ENCODE peak calls at places on chromosomes 7 and 10, in seven cellular contexts. V is GM13977, N is activated T-cell treated with anti-CD3 and anti-CD28 coated beads for 48 hours, S is GOT3, D is T-helper 9 cell, G is IMR-90, F is germinal center. T is an unnamed sample.

GRCh38 chr7:7693881-7694280 is 24.5 kb downstream of the RPA3 start:
- DNase-seq in N (no peak), S (no peak), G (peak; percentile 92), V (no peak), D (no peak), F (no peak), T (no peak)

GRCh38 chr10:26090032-26090431 is 126.5 kb upstream of the GAD2 start:
- DNase-seq in S (no peak), N (no peak), G (no peak), V (no peak), F (no peak), D (no peak), T (no peak)

GRCh38 chr10:119396008-119396708 is 146.4 kb downstream of the RGS10 start:
- DNase-seq in D (no peak), N (no peak), F (no peak), S (no peak), G (no peak), V (peak; percentile 75), T (no peak)

GRCh38 chr7:155369-156000 is 36.9 kb upstream of the FAM20C start:
- DNase-seq in G (peak; percentile 36), F (no peak), S (no peak), D (no peak), V (no peak), N (no peak), T (no peak)

GRCh38 chr7:51645298-51645697 is 328.7 kb upstream of the COBL start:
- DNase-seq in D (no peak), V (no peak), N (no peak), F (no peak), G (no peak), S (no peak), T (no peak)

GRCh38 chr7:155860840-155861479 is 48.7 kb upstream of the SHH start:
- DNase-seq in G (peak; percentile 64), D (no peak), V (no peak), F (no peak), S (peak; percentile 30), N (no peak), T (peak; percentile 62)

GRCh38 chr10:4354382-4354812 is 471.6 kb upstream of the AKR1E2 start:
- DNase-seq in F (no peak), G (peak; percentile 36), S (no peak), D (no peak), V (no peak), N (no peak), T (no peak)

GRCh38 chr7:43364391-43364790 is 218.5 kb upstream of the STK17A start:
- DNase-seq in F (no peak), S (no peak), N (no peak), D (no peak), V (no peak), G (no peak), T (no peak)